ENCODE peak calls at places on chromosome 2, in eight cellular contexts. J, F, H, V, W, Y, X and O are unnamed samples.
A peak's percentile ranks its signal among the peaks of the same experiment; 100 is the strongest.

GRCh38 chr2:3179208-3179607 is 198.4 kb downstream of the EIPR1 start:
- DNase-seq in Y (no peak), F (no peak), J (no peak), H (no peak), V (no peak), X (no peak), W (no peak), O (no peak)

GRCh38 chr2:144480257-144480656 is 39.7 kb downstream of the ZEB2 start:
- DNase-seq in Y (peak; percentile 63), F (no peak), V (peak; percentile 64), X (no peak), H (no peak), W (no peak), J (no peak), O (no peak)

GRCh38 chr2:118274841-118275510 is 186.7 kb downstream of the INSIG2 start:
- DNase-seq in Y (no peak), W (no peak), J (no peak), H (no peak), V (no peak), X (no peak), F (no peak), O (no peak)

GRCh38 chr2:181438298-181438697 is 18.9 kb upstream of the ITGA4 start:
- DNase-seq in J (peak; percentile 12), W (no peak), V (no peak), H (no peak), F (no peak), X (no peak), Y (no peak), O (no peak)

GRCh38 chr2:28661589-28662001 is 90.0 kb upstream of the PPP1CB start:
- DNase-seq in W (peak; percentile 51), J (no peak), X (no peak), F (no peak), V (peak; percentile 76), H (peak; percentile 37), Y (peak; percentile 98), O (peak; percentile 81)

GRCh38 chr2:43482974-43483373 is 112.9 kb downstream of the THADA start:
- DNase-seq in X (no peak), J (no peak), H (no peak), W (no peak), V (no peak), Y (peak; percentile 69), F (no peak), O (no peak)

GRCh38 chr2:88416016-88416663 is 36.4 kb downstream of the FOXI3 start:
- DNase-seq in V (no peak), F (no peak), X (no peak), Y (no peak), H (no peak), W (no peak), J (no peak), O (no peak)

GRCh38 chr2:96962567-96963203 is 23.7 kb downstream of the FAM178B start:
- DNase-seq in H (no peak), V (peak; percentile 36), J (no peak), Y (no peak), F (peak; percentile 74), W (no peak), X (no peak), O (no peak)

GRCh38 chr2:26123426-26123825 is 49.5 kb upstream of the GAREM2 start:
- DNase-seq in V (no peak), F (no peak), Y (no peak), H (no peak), W (no peak), X (no peak), J (no peak), O (no peak)

GRCh38 chr2:85579266-85579935 is 2.0 kb downstream of the VAMP8 start:
- DNase-seq in J (no peak), Y (no peak), F (no peak), W (no peak), H (no peak), V (no peak), X (no peak), O (no peak)

GRCh38 chr2:239991689-239992314 is 33.3 kb downstream of the NDUFA10 start:
- DNase-seq in H (peak; percentile 5), V (peak; percentile 88), X (peak; percentile 20), F (no peak), J (peak; percentile 31), Y (peak; percentile 79), W (peak; percentile 42), O (no peak)

GRCh38 chr2:168254158-168254935 is 7.0 kb upstream of the STK39 start:
- DNase-seq in Y (no peak), W (no peak), H (no peak), J (no peak), V (peak; percentile 72), X (no peak), F (no peak), O (no peak)

GRCh38 chr2:37771600-37772088 is 100.2 kb upstream of the CDC42EP3 start:
- DNase-seq in F (no peak), J (no peak), Y (peak; percentile 76), X (no peak), H (no peak), V (peak; percentile 58), W (no peak), O (no peak)